ENCODE peak calls at places on chromosomes 6 and 20, in four cellular contexts. One of them, this sample, is unnamed.
A peak's percentile ranks its signal among the peaks of the same experiment; 100 is the strongest.

GRCh38 chr6:158286413-158286812 is 25.9 kb upstream of the TULP4 start:
- DNase-seq in neuronal stem cell: no peak
- DNase-seq in esophagus squamous epithelium: no peak
- DNase-seq in K562: no peak
- DNase-seq in this sample: no peak

GRCh38 chr6:160520043-160520904 is 143.8 kb downstream of the LPA start:
- DNase-seq in neuronal stem cell: peak; percentile 75
- DNase-seq in esophagus squamous epithelium: no peak
- DNase-seq in K562: peak; percentile 84
- DNase-seq in this sample: peak; percentile 67

GRCh38 chr6:125924169-125924568 is 32.4 kb upstream of the HINT3 start:
- DNase-seq in neuronal stem cell: no peak
- DNase-seq in esophagus squamous epithelium: no peak
- DNase-seq in K562: peak; percentile 62
- DNase-seq in this sample: no peak

GRCh38 chr6:135141728-135142127 is 39.4 kb upstream of the MYB start:
- DNase-seq in neuronal stem cell: no peak
- DNase-seq in esophagus squamous epithelium: no peak
- DNase-seq in K562: no peak
- DNase-seq in this sample: no peak

GRCh38 chr20:37188787-37189186 is 9.4 kb upstream of the MROH8 start:
- DNase-seq in neuronal stem cell: no peak
- DNase-seq in esophagus squamous epithelium: no peak
- DNase-seq in K562: no peak
- DNase-seq in this sample: no peak

GRCh38 chr6:99353126-99353525 is 3.7 kb upstream of the FAXC start:
- DNase-seq in neuronal stem cell: no peak
- DNase-seq in esophagus squamous epithelium: no peak
- DNase-seq in K562: no peak
- DNase-seq in this sample: no peak

GRCh38 chr20:41669708-41670263 is 51.6 kb upstream of the CHD6 start:
- DNase-seq in neuronal stem cell: no peak
- DNase-seq in esophagus squamous epithelium: no peak
- DNase-seq in K562: peak; percentile 84
- DNase-seq in this sample: no peak

GRCh38 chr6:76861403-76861802 is 601.9 kb downstream of the HTR1B start:
- DNase-seq in neuronal stem cell: no peak
- DNase-seq in esophagus squamous epithelium: no peak
- DNase-seq in K562: no peak
- DNase-seq in this sample: no peak

GRCh38 chr20:9515211-9515580 is 806 bp downstream of the LAMP5 start:
- DNase-seq in neuronal stem cell: no peak
- DNase-seq in esophagus squamous epithelium: no peak
- DNase-seq in K562: no peak
- DNase-seq in this sample: no peak

GRCh38 chr20:62020935-62021701 is 44.6 kb downstream of the TAF4 start:
- DNase-seq in neuronal stem cell: no peak
- DNase-seq in esophagus squamous epithelium: no peak
- DNase-seq in K562: peak; percentile 47
- DNase-seq in this sample: no peak

GRCh38 chr6:4732691-4733315 is 43.4 kb upstream of the CDYL start:
- DNase-seq in neuronal stem cell: no peak
- DNase-seq in esophagus squamous epithelium: no peak
- DNase-seq in K562: peak; percentile 71
- DNase-seq in this sample: no peak

GRCh38 chr20:24102749-24103148 is 114.2 kb upstream of the GGTLC1 start:
- DNase-seq in neuronal stem cell: no peak
- DNase-seq in esophagus squamous epithelium: no peak
- DNase-seq in K562: no peak
- DNase-seq in this sample: no peak

GRCh38 chr20:36988494-36988966 is 37.0 kb upstream of the SAMHD1 start:
- DNase-seq in neuronal stem cell: no peak
- DNase-seq in esophagus squamous epithelium: no peak
- DNase-seq in K562: no peak
- DNase-seq in this sample: no peak

GRCh38 chr6:27902335-27903314 is 9.6 kb downstream of the OR2B2 start:
- DNase-seq in neuronal stem cell: peak; percentile 94
- DNase-seq in esophagus squamous epithelium: no peak
- DNase-seq in K562: peak; percentile 81
- DNase-seq in this sample: peak; percentile 86

GRCh38 chr6:136403166-136403980 is 113.7 kb upstream of the BCLAF1 start:
- DNase-seq in neuronal stem cell: no peak
- DNase-seq in esophagus squamous epithelium: no peak
- DNase-seq in K562: peak; percentile 76
- DNase-seq in this sample: no peak

GRCh38 chr6:68757821-68758220 is 122.7 kb downstream of the ADGRB3 start:
- DNase-seq in neuronal stem cell: no peak
- DNase-seq in esophagus squamous epithelium: no peak
- DNase-seq in K562: no peak
- DNase-seq in this sample: no peak

GRCh38 chr6:92779758-92780157 is 639.6 kb downstream of the EPHA7 start:
- DNase-seq in neuronal stem cell: no peak
- DNase-seq in esophagus squamous epithelium: no peak
- DNase-seq in K562: no peak
- DNase-seq in this sample: no peak

GRCh38 chr6:140879861-140880260 is 1252.9 kb upstream of the GJE1 start:
- DNase-seq in neuronal stem cell: no peak
- DNase-seq in esophagus squamous epithelium: no peak
- DNase-seq in K562: no peak
- DNase-seq in this sample: no peak

GRCh38 chr6:100342830-100343229 is 121.9 kb downstream of the SIM1 start:
- DNase-seq in neuronal stem cell: no peak
- DNase-seq in esophagus squamous epithelium: no peak
- DNase-seq in K562: no peak
- DNase-seq in this sample: no peak

GRCh38 chr6:43983191-43983590 is 144.1 kb downstream of the MRPL14 start:
- DNase-seq in neuronal stem cell: no peak
- DNase-seq in esophagus squamous epithelium: no peak
- DNase-seq in K562: no peak
- DNase-seq in this sample: no peak

GRCh38 chr6:147508871-147509608 is 550 bp downstream of the SAMD5 start:
- DNase-seq in neuronal stem cell: no peak
- DNase-seq in esophagus squamous epithelium: no peak
- DNase-seq in K562: peak; percentile 41
- DNase-seq in this sample: peak; percentile 22

GRCh38 chr6:30915591-30915946 is 1.5 kb downstream of the VARS2 start:
- DNase-seq in neuronal stem cell: peak; percentile 67
- DNase-seq in esophagus squamous epithelium: no peak
- DNase-seq in K562: peak; percentile 82
- DNase-seq in this sample: no peak

GRCh38 chr20:19130613-19130984 is 81.8 kb upstream of the SLC24A3 start:
- DNase-seq in neuronal stem cell: no peak
- DNase-seq in esophagus squamous epithelium: no peak
- DNase-seq in K562: no peak
- DNase-seq in this sample: no peak

GRCh38 chr6:1436334-1437306 is 47.2 kb downstream of the FOXF2 start:
- DNase-seq in neuronal stem cell: peak; percentile 73
- DNase-seq in esophagus squamous epithelium: no peak
- DNase-seq in K562: peak; percentile 76
- DNase-seq in this sample: no peak

GRCh38 chr6:95785785-95786184 is 208.4 kb downstream of the MANEA start:
- DNase-seq in neuronal stem cell: no peak
- DNase-seq in esophagus squamous epithelium: no peak
- DNase-seq in K562: no peak
- DNase-seq in this sample: no peak

GRCh38 chr6:4774715-4775590 is 1.3 kb upstream of the CDYL start:
- DNase-seq in neuronal stem cell: no peak
- DNase-seq in esophagus squamous epithelium: no peak
- DNase-seq in K562: no peak
- DNase-seq in this sample: peak; percentile 16

GRCh38 chr6:25882066-25882496 is 8.0 kb upstream of the SLC17A3 start:
- DNase-seq in neuronal stem cell: peak; percentile 21
- DNase-seq in esophagus squamous epithelium: no peak
- DNase-seq in K562: no peak
- DNase-seq in this sample: peak; percentile 28

GRCh38 chr6:122372647-122373046 is 26.8 kb upstream of the HSF2 start:
- DNase-seq in neuronal stem cell: no peak
- DNase-seq in esophagus squamous epithelium: no peak
- DNase-seq in K562: no peak
- DNase-seq in this sample: no peak

GRCh38 chr6:133040025-133040838 is 200.9 kb upstream of the EYA4 start:
- DNase-seq in neuronal stem cell: no peak
- DNase-seq in esophagus squamous epithelium: no peak
- DNase-seq in K562: peak; percentile 8
- DNase-seq in this sample: peak; percentile 0

GRCh38 chr6:166553563-166554271 is 32.8 kb downstream of the RAMACL start:
- DNase-seq in neuronal stem cell: no peak
- DNase-seq in esophagus squamous epithelium: no peak
- DNase-seq in K562: no peak
- DNase-seq in this sample: no peak

GRCh38 chr20:31838646-31839292 is 6.6 kb downstream of the FOXS1 start:
- DNase-seq in neuronal stem cell: no peak
- DNase-seq in esophagus squamous epithelium: no peak
- DNase-seq in K562: peak; percentile 46
- DNase-seq in this sample: no peak

GRCh38 chr6:23349521-23350147 is 776.4 kb upstream of the NRSN1 start:
- DNase-seq in neuronal stem cell: no peak
- DNase-seq in esophagus squamous epithelium: no peak
- DNase-seq in K562: no peak
- DNase-seq in this sample: no peak

GRCh38 chr6:157830354-157831017 is 7.4 kb downstream of the SNX9 start:
- DNase-seq in neuronal stem cell: no peak
- DNase-seq in esophagus squamous epithelium: no peak
- DNase-seq in K562: no peak
- DNase-seq in this sample: no peak

GRCh38 chr6:142945071-142945445 is at the start of gene HIVEP2:
- DNase-seq in neuronal stem cell: peak; percentile 75
- DNase-seq in esophagus squamous epithelium: peak; percentile 28
- DNase-seq in K562: peak; percentile 57
- DNase-seq in this sample: peak; percentile 88

GRCh38 chr6:20581070-20581469 is 46.8 kb downstream of the CDKAL1 start:
- DNase-seq in neuronal stem cell: no peak
- DNase-seq in esophagus squamous epithelium: no peak
- DNase-seq in K562: no peak
- DNase-seq in this sample: no peak

GRCh38 chr6:15519681-15520080 is 143.1 kb downstream of the DTNBP1 start:
- DNase-seq in neuronal stem cell: no peak
- DNase-seq in esophagus squamous epithelium: no peak
- DNase-seq in K562: no peak
- DNase-seq in this sample: no peak

GRCh38 chr6:15517600-15517999 is 145.2 kb downstream of the DTNBP1 start:
- DNase-seq in neuronal stem cell: no peak
- DNase-seq in esophagus squamous epithelium: no peak
- DNase-seq in K562: no peak
- DNase-seq in this sample: no peak

GRCh38 chr6:15516923-15517560 is 145.8 kb downstream of the DTNBP1 start:
- DNase-seq in neuronal stem cell: no peak
- DNase-seq in esophagus squamous epithelium: no peak
- DNase-seq in K562: no peak
- DNase-seq in this sample: no peak

GRCh38 chr6:15518878-15519277 is 143.9 kb downstream of the DTNBP1 start:
- DNase-seq in neuronal stem cell: no peak
- DNase-seq in esophagus squamous epithelium: no peak
- DNase-seq in K562: no peak
- DNase-seq in this sample: no peak

GRCh38 chr6:15518057-15518456 is 144.8 kb downstream of the DTNBP1 start:
- DNase-seq in neuronal stem cell: no peak
- DNase-seq in esophagus squamous epithelium: no peak
- DNase-seq in K562: no peak
- DNase-seq in this sample: no peak
- H3K36me3 ChIP-seq in neuronal stem cell: peaks cover 51% of the 10 kb centered on the region
- H3K36me3 ChIP-seq in esophagus squamous epithelium: peaks cover 30% of the 10 kb centered on the region
- H3K36me3 ChIP-seq in K562: peaks cover 92% of the 10 kb centered on the region
- H3K36me3 ChIP-seq in this sample: peaks cover 23% of the 10 kb centered on the region

GRCh38 chr20:48052492-48052870 is 267.2 kb upstream of the SULF2 start:
- DNase-seq in neuronal stem cell: no peak
- DNase-seq in esophagus squamous epithelium: no peak
- DNase-seq in K562: no peak
- DNase-seq in this sample: no peak
- H3K36me3 ChIP-seq in neuronal stem cell: no peaks in the 10 kb centered on the region
- H3K36me3 ChIP-seq in esophagus squamous epithelium: no peaks in the 10 kb centered on the region
- H3K36me3 ChIP-seq in K562: no peaks in the 10 kb centered on the region
- H3K36me3 ChIP-seq in this sample: no peaks in the 10 kb centered on the region

GRCh38 chr6:10995114-10995707 is 48.9 kb downstream of the ELOVL2 start:
- DNase-seq in neuronal stem cell: no peak
- DNase-seq in esophagus squamous epithelium: no peak
- DNase-seq in K562: no peak
- DNase-seq in this sample: no peak
- H3K36me3 ChIP-seq in neuronal stem cell: no peaks in the 10 kb centered on the region
- H3K36me3 ChIP-seq in esophagus squamous epithelium: no peaks in the 10 kb centered on the region
- H3K36me3 ChIP-seq in K562: no peaks in the 10 kb centered on the region
- H3K36me3 ChIP-seq in this sample: no peaks in the 10 kb centered on the region

GRCh38 chr6:163711615-163712568 is 297.4 kb downstream of the QKI start:
- DNase-seq in neuronal stem cell: no peak
- DNase-seq in esophagus squamous epithelium: no peak
- DNase-seq in K562: no peak
- DNase-seq in this sample: peak; percentile 60
- H3K36me3 ChIP-seq in neuronal stem cell: no peaks in the 10 kb centered on the region
- H3K36me3 ChIP-seq in esophagus squamous epithelium: no peaks in the 10 kb centered on the region
- H3K36me3 ChIP-seq in K562: no peaks in the 10 kb centered on the region
- H3K36me3 ChIP-seq in this sample: no peaks in the 10 kb centered on the region

DNA sequence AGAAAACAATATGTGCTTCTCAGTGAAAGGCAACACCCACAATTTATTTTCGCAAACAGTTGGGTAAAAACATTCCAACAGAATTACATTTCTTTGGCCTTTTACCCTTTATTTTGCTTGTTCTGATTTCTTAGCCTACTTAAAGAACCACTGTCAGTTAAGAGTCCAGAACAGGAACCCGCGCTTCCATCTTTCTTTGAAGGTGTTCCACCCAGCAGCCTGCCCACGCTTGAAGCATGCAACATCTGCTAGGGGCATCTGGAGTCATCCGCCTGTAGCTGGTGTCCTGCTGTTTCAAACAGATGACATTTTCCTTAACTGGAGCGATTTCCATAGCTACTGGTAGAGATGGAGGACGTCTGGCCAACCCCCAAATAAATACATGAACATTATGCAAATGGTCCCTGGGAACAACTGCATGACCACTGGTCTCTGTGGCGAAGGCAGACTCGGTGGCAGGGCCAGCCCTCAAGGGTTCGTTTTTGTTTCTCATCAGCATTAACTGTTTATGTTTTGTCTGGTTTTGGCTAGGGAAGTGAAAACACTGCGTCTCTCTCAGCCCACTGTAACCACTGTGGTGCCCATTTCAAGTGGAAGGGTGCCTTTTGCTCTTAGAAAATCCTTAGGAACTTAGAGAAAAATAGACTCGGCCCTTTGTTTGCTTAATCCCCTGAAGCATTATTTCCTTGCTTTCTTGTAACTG is 51.6 kb downstream of the LAMA4 start:
- DNase-seq in neuronal stem cell: no peak
- DNase-seq in esophagus squamous epithelium: no peak
- DNase-seq in K562: no peak
- DNase-seq in this sample: no peak
- H3K36me3 ChIP-seq in neuronal stem cell: no peaks in the 10 kb centered on the region
- H3K36me3 ChIP-seq in esophagus squamous epithelium: no peaks in the 10 kb centered on the region
- H3K36me3 ChIP-seq in K562: no peaks in the 10 kb centered on the region
- H3K36me3 ChIP-seq in this sample: no peaks in the 10 kb centered on the region

This sample was measured in GM06990.